ENCODE peak calls at places on chromosomes 7 and 10, in seven cellular contexts. One of them, this sample, is unnamed.

GRCh38 chr10:99461230-99461629 is 30.8 kb upstream of the GOT1 start:
- DNase-seq in activated CD8-positive, alpha-beta memory T cell treated with anti-CD3 and anti-CD28 coated beads for 24 hours: no peak
- DNase-seq in SK-MEL-5: no peak
- DNase-seq in naive thymus-derived CD8-positive, alpha-beta T cell: no peak
- DNase-seq in pons: no peak
- DNase-seq in CD14-positive monocyte: no peak
- DNase-seq in stromal cell of bone marrow: peak
- DNase-seq in this sample: no peak

GRCh38 chr7:102288285-102288930 is 1.7 kb downstream of the SH2B2 start:
- DNase-seq in stromal cell of bone marrow: no peak
- DNase-seq in SK-MEL-5: peak
- DNase-seq in CD14-positive monocyte: no peak
- DNase-seq in naive thymus-derived CD8-positive, alpha-beta T cell: no peak
- DNase-seq in pons: no peak
- DNase-seq in activated CD8-positive, alpha-beta memory T cell treated with anti-CD3 and anti-CD28 coated beads for 24 hours: no peak
- DNase-seq in this sample: no peak

GRCh38 chr10:7488418-7488829 is 77.6 kb upstream of the SFMBT2 start:
- DNase-seq in activated CD8-positive, alpha-beta memory T cell treated with anti-CD3 and anti-CD28 coated beads for 24 hours: no peak
- DNase-seq in CD14-positive monocyte: no peak
- DNase-seq in pons: no peak
- DNase-seq in SK-MEL-5: no peak
- DNase-seq in naive thymus-derived CD8-positive, alpha-beta T cell: no peak
- DNase-seq in stromal cell of bone marrow: no peak
- DNase-seq in this sample: no peak

GRCh38 chr7:32253245-32253644 is 183.0 kb upstream of the PDE1C start:
- DNase-seq in pons: peak
- DNase-seq in activated CD8-positive, alpha-beta memory T cell treated with anti-CD3 and anti-CD28 coated beads for 24 hours: no peak
- DNase-seq in stromal cell of bone marrow: no peak
- DNase-seq in naive thymus-derived CD8-positive, alpha-beta T cell: no peak
- DNase-seq in SK-MEL-5: peak
- DNase-seq in CD14-positive monocyte: no peak
- DNase-seq in this sample: no peak

GRCh38 chr7:33251261-33251660 is 121.9 kb downstream of the BBS9 start:
- DNase-seq in stromal cell of bone marrow: no peak
- DNase-seq in pons: no peak
- DNase-seq in CD14-positive monocyte: no peak
- DNase-seq in naive thymus-derived CD8-positive, alpha-beta T cell: no peak
- DNase-seq in activated CD8-positive, alpha-beta memory T cell treated with anti-CD3 and anti-CD28 coated beads for 24 hours: no peak
- DNase-seq in SK-MEL-5: no peak
- DNase-seq in this sample: no peak

GRCh38 chr7:127907638-127908040 is 123.6 kb downstream of the LRRC4 start:
- DNase-seq in pons: no peak
- DNase-seq in CD14-positive monocyte: no peak
- DNase-seq in SK-MEL-5: no peak
- DNase-seq in naive thymus-derived CD8-positive, alpha-beta T cell: no peak
- DNase-seq in activated CD8-positive, alpha-beta memory T cell treated with anti-CD3 and anti-CD28 coated beads for 24 hours: no peak
- DNase-seq in stromal cell of bone marrow: no peak
- DNase-seq in this sample: no peak

GRCh38 chr7:90625562-90625961 is 29.4 kb downstream of the CDK14 start:
- DNase-seq in stromal cell of bone marrow: no peak
- DNase-seq in SK-MEL-5: peak
- DNase-seq in CD14-positive monocyte: no peak
- DNase-seq in pons: peak
- DNase-seq in activated CD8-positive, alpha-beta memory T cell treated with anti-CD3 and anti-CD28 coated beads for 24 hours: no peak
- DNase-seq in naive thymus-derived CD8-positive, alpha-beta T cell: no peak
- DNase-seq in this sample: peak

GRCh38 chr10:6642881-6643280 is 62.8 kb upstream of the PRKCQ start:
- DNase-seq in activated CD8-positive, alpha-beta memory T cell treated with anti-CD3 and anti-CD28 coated beads for 24 hours: no peak
- DNase-seq in pons: no peak
- DNase-seq in CD14-positive monocyte: no peak
- DNase-seq in SK-MEL-5: no peak
- DNase-seq in naive thymus-derived CD8-positive, alpha-beta T cell: no peak
- DNase-seq in stromal cell of bone marrow: no peak
- DNase-seq in this sample: no peak

GRCh38 chr10:72106154-72106849 is 18.0 kb upstream of the SPOCK2 start:
- DNase-seq in stromal cell of bone marrow: no peak
- DNase-seq in pons: peak
- DNase-seq in activated CD8-positive, alpha-beta memory T cell treated with anti-CD3 and anti-CD28 coated beads for 24 hours: no peak
- DNase-seq in naive thymus-derived CD8-positive, alpha-beta T cell: no peak
- DNase-seq in SK-MEL-5: peak
- DNase-seq in CD14-positive monocyte: no peak
- DNase-seq in this sample: no peak

This sample was measured in Ammon's horn.